ENCODE peak calls at places on chromosomes 7 and 10, in ten cellular contexts. One of them, this sample, is unnamed.

GRCh38 chr10:50152792-50153272 is 85.1 kb downstream of the WASHC2A start:
- DNase-seq in AG04450: no peak
- DNase-seq in astrocyte of the spinal cord: no peak
- DNase-seq in cardiac muscle cell: no peak
- DNase-seq in astrocyte: no peak
- DNase-seq in body of pancreas: peak
- DNase-seq in H1: peak
- DNase-seq in skeletal muscle cell: no peak
- DNase-seq in psoas muscle: peak
- DNase-seq in CD4-positive, alpha-beta memory T cell: no peak
- DNase-seq in this sample: no peak

GRCh38 chr10:23120001-23120934 is 24.9 kb downstream of the MSRB2 start:
- DNase-seq in AG04450: no peak
- DNase-seq in astrocyte of the spinal cord: no peak
- DNase-seq in cardiac muscle cell: no peak
- DNase-seq in astrocyte: no peak
- DNase-seq in body of pancreas: no peak
- DNase-seq in H1: no peak
- DNase-seq in skeletal muscle cell: no peak
- DNase-seq in psoas muscle: no peak
- DNase-seq in CD4-positive, alpha-beta memory T cell: no peak
- DNase-seq in this sample: peak

GRCh38 chr7:30028749-30029635 is 780 bp downstream of the PLEKHA8 start:
- DNase-seq in AG04450: no peak
- DNase-seq in astrocyte of the spinal cord: peak
- DNase-seq in cardiac muscle cell: peak
- DNase-seq in astrocyte: peak
- DNase-seq in body of pancreas: peak
- DNase-seq in H1: no peak
- DNase-seq in skeletal muscle cell: no peak
- DNase-seq in psoas muscle: peak
- DNase-seq in CD4-positive, alpha-beta memory T cell: peak
- DNase-seq in this sample: peak

GRCh38 chr10:60944159-60944909 is at the start of gene RHOBTB1:
- DNase-seq in AG04450: no peak
- DNase-seq in astrocyte of the spinal cord: peak
- DNase-seq in cardiac muscle cell: peak
- DNase-seq in astrocyte: peak
- DNase-seq in body of pancreas: peak
- DNase-seq in H1: no peak
- DNase-seq in skeletal muscle cell: no peak
- DNase-seq in psoas muscle: peak
- DNase-seq in CD4-positive, alpha-beta memory T cell: peak
- DNase-seq in this sample: peak

GRCh38 chr7:112010994-112011393 is 195.2 kb downstream of the DOCK4 start:
- DNase-seq in AG04450: no peak
- DNase-seq in astrocyte of the spinal cord: no peak
- DNase-seq in cardiac muscle cell: no peak
- DNase-seq in astrocyte: no peak
- DNase-seq in body of pancreas: no peak
- DNase-seq in H1: no peak
- DNase-seq in skeletal muscle cell: no peak
- DNase-seq in psoas muscle: no peak
- DNase-seq in CD4-positive, alpha-beta memory T cell: no peak
- DNase-seq in this sample: no peak

GRCh38 chr10:129057856-129058663 is 409.0 kb upstream of the MGMT start:
- DNase-seq in AG04450: no peak
- DNase-seq in astrocyte of the spinal cord: no peak
- DNase-seq in cardiac muscle cell: no peak
- DNase-seq in astrocyte: no peak
- DNase-seq in body of pancreas: no peak
- DNase-seq in H1: no peak
- DNase-seq in skeletal muscle cell: peak
- DNase-seq in psoas muscle: no peak
- DNase-seq in CD4-positive, alpha-beta memory T cell: peak
- DNase-seq in this sample: no peak

GRCh38 chr10:114538544-114538906 is 119.5 kb downstream of the ABLIM1 start:
- DNase-seq in AG04450: no peak
- DNase-seq in astrocyte of the spinal cord: no peak
- DNase-seq in cardiac muscle cell: no peak
- DNase-seq in astrocyte: no peak
- DNase-seq in body of pancreas: no peak
- DNase-seq in H1: no peak
- DNase-seq in skeletal muscle cell: no peak
- DNase-seq in psoas muscle: no peak
- DNase-seq in CD4-positive, alpha-beta memory T cell: peak
- DNase-seq in this sample: no peak

GRCh38 chr10:18666810-18667209 is 7.6 kb downstream of the ARL5B start:
- DNase-seq in AG04450: no peak
- DNase-seq in astrocyte of the spinal cord: peak
- DNase-seq in cardiac muscle cell: peak
- DNase-seq in astrocyte: peak
- DNase-seq in body of pancreas: no peak
- DNase-seq in H1: no peak
- DNase-seq in skeletal muscle cell: peak
- DNase-seq in psoas muscle: no peak
- DNase-seq in CD4-positive, alpha-beta memory T cell: no peak
- DNase-seq in this sample: no peak

GRCh38 chr7:22550514-22551010 is 50.6 kb upstream of the STEAP1B start:
- DNase-seq in AG04450: no peak
- DNase-seq in astrocyte of the spinal cord: no peak
- DNase-seq in cardiac muscle cell: no peak
- DNase-seq in astrocyte: no peak
- DNase-seq in body of pancreas: no peak
- DNase-seq in H1: no peak
- DNase-seq in skeletal muscle cell: no peak
- DNase-seq in psoas muscle: no peak
- DNase-seq in CD4-positive, alpha-beta memory T cell: no peak
- DNase-seq in this sample: no peak

GRCh38 chr7:22551768-22552513 is 52.0 kb upstream of the STEAP1B start:
- DNase-seq in AG04450: no peak
- DNase-seq in astrocyte of the spinal cord: no peak
- DNase-seq in cardiac muscle cell: no peak
- DNase-seq in astrocyte: no peak
- DNase-seq in body of pancreas: no peak
- DNase-seq in H1: no peak
- DNase-seq in skeletal muscle cell: no peak
- DNase-seq in psoas muscle: no peak
- DNase-seq in CD4-positive, alpha-beta memory T cell: no peak
- DNase-seq in this sample: no peak

GRCh38 chr7:22548313-22548712 is 48.3 kb upstream of the STEAP1B start:
- DNase-seq in AG04450: no peak
- DNase-seq in astrocyte of the spinal cord: no peak
- DNase-seq in cardiac muscle cell: no peak
- DNase-seq in astrocyte: no peak
- DNase-seq in body of pancreas: no peak
- DNase-seq in H1: no peak
- DNase-seq in skeletal muscle cell: no peak
- DNase-seq in psoas muscle: no peak
- DNase-seq in CD4-positive, alpha-beta memory T cell: no peak
- DNase-seq in this sample: no peak

GRCh38 chr7:22549051-22549450 is 49.1 kb upstream of the STEAP1B start:
- DNase-seq in AG04450: no peak
- DNase-seq in astrocyte of the spinal cord: no peak
- DNase-seq in cardiac muscle cell: no peak
- DNase-seq in astrocyte: no peak
- DNase-seq in body of pancreas: no peak
- DNase-seq in H1: no peak
- DNase-seq in skeletal muscle cell: no peak
- DNase-seq in psoas muscle: no peak
- DNase-seq in CD4-positive, alpha-beta memory T cell: no peak
- DNase-seq in this sample: no peak

DNA sequence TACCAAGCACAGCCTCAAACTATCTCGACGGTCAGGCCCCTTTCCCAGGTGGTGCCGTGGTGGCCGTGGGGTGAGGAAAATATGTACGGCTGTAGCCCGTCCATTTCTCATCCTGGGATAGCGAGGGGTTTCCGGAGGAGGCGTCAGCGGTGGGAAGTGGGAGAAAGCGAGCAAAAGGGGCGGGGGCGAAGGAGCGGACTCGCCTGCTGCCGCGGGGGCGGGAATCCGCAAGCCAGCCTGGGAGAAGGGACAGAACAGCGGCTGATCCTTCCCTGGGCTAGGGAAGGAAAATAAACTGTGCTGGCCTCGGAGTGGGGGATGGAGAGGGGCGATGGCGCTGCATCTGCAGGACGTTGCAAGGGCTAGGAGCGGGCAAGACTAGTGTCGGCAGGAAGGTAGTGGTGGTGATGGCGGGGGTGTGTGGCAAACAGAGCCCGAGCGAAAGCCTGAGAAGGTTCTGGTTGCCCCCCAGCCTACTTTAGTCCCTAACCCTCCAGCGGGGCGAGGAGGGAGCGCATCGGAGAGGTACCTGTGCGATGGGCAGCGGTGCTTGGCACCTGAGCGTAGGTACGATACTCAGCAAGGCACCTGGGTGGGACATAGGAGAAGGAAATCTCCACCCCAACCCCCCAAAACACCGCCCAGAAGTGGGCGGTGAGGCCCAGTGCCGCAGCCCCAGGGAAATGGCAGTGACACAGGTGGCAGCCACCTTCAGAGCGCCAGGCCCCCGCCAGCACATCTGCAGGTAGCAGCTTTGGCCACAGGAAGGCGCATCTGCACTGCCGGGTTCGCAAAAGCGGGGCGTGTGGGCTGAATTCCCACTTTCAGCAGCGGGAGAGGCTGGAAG is 49.9 kb upstream of the STEAP1B start:
- DNase-seq in AG04450: no peak
- DNase-seq in astrocyte of the spinal cord: peak
- DNase-seq in cardiac muscle cell: peak
- DNase-seq in astrocyte: no peak
- DNase-seq in body of pancreas: peak
- DNase-seq in H1: peak
- DNase-seq in skeletal muscle cell: no peak
- DNase-seq in psoas muscle: no peak
- DNase-seq in CD4-positive, alpha-beta memory T cell: peak
- DNase-seq in this sample: peak
- H3K4me3 ChIP-seq in AG04450: peak
- H3K4me3 ChIP-seq in astrocyte of the spinal cord: peak
- H3K4me3 ChIP-seq in cardiac muscle cell: peak
- H3K4me3 ChIP-seq in astrocyte: peak
- H3K4me3 ChIP-seq in body of pancreas: no peak
- H3K4me3 ChIP-seq in H1: peak
- H3K4me3 ChIP-seq in skeletal muscle cell: peak
- H3K4me3 ChIP-seq in psoas muscle: peak
- H3K4me3 ChIP-seq in CD4-positive, alpha-beta memory T cell: no peak
- H3K4me3 ChIP-seq in this sample: peak

DNA sequence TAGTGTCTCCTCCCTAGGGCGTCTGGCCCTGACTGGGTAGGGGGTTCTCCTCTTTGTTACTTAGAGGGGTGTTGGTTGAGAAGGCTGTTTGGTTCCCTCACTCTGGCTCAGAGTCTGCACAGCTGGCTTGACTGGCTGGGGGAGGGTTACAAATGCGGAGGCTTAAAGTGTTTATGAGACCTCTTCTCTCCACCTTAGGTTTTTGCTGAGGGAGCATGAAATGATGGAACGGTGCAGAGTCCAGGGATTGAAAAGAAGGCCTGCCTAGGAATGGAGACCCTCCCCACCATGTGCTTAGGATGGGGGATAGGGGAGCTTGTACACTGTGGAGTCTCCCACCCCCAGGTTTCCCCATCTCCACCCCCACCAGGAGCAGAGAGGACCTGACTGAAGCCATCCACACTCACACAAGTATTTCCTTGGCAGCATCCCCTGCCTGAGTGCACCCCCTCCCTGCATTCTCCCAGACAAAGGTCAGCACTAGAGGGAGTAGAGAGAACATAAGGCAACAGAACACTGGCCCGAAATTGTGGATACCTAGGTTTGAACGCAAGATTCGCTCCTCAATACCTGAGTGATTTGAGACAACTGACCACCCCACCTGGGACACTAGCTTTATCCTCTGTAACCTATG is 1.7 kb upstream of the LDB1 start:
- DNase-seq in AG04450: peak
- DNase-seq in astrocyte of the spinal cord: peak
- DNase-seq in cardiac muscle cell: peak
- DNase-seq in astrocyte: no peak
- DNase-seq in body of pancreas: no peak
- DNase-seq in H1: no peak
- DNase-seq in skeletal muscle cell: no peak
- DNase-seq in psoas muscle: no peak
- DNase-seq in CD4-positive, alpha-beta memory T cell: no peak
- DNase-seq in this sample: peak
- H3K4me3 ChIP-seq in AG04450: peak
- H3K4me3 ChIP-seq in astrocyte of the spinal cord: no peak
- H3K4me3 ChIP-seq in cardiac muscle cell: peak
- H3K4me3 ChIP-seq in astrocyte: no peak
- H3K4me3 ChIP-seq in body of pancreas: no peak
- H3K4me3 ChIP-seq in H1: peak
- H3K4me3 ChIP-seq in skeletal muscle cell: peak
- H3K4me3 ChIP-seq in psoas muscle: peak
- H3K4me3 ChIP-seq in CD4-positive, alpha-beta memory T cell: no peak
- H3K4me3 ChIP-seq in this sample: no peak

GRCh38 chr7:102429141-102429904 is 4.1 kb upstream of the ORAI2 start:
- DNase-seq in AG04450: no peak
- DNase-seq in astrocyte of the spinal cord: no peak
- DNase-seq in cardiac muscle cell: no peak
- DNase-seq in astrocyte: no peak
- DNase-seq in body of pancreas: no peak
- DNase-seq in H1: no peak
- DNase-seq in skeletal muscle cell: no peak
- DNase-seq in psoas muscle: no peak
- DNase-seq in CD4-positive, alpha-beta memory T cell: no peak
- DNase-seq in this sample: no peak

GRCh38 chr7:102425639-102426267 is 7.6 kb upstream of the ORAI2 start:
- DNase-seq in AG04450: no peak
- DNase-seq in astrocyte of the spinal cord: no peak
- DNase-seq in cardiac muscle cell: no peak
- DNase-seq in astrocyte: no peak
- DNase-seq in body of pancreas: no peak
- DNase-seq in H1: no peak
- DNase-seq in skeletal muscle cell: no peak
- DNase-seq in psoas muscle: peak
- DNase-seq in CD4-positive, alpha-beta memory T cell: peak
- DNase-seq in this sample: no peak

GRCh38 chr7:102424787-102425218 is 8.6 kb upstream of the ORAI2 start:
- DNase-seq in AG04450: no peak
- DNase-seq in astrocyte of the spinal cord: no peak
- DNase-seq in cardiac muscle cell: no peak
- DNase-seq in astrocyte: no peak
- DNase-seq in body of pancreas: no peak
- DNase-seq in H1: no peak
- DNase-seq in skeletal muscle cell: no peak
- DNase-seq in psoas muscle: no peak
- DNase-seq in CD4-positive, alpha-beta memory T cell: no peak
- DNase-seq in this sample: no peak

GRCh38 chr7:102424129-102424551 is 9.2 kb upstream of the ORAI2 start:
- DNase-seq in AG04450: no peak
- DNase-seq in astrocyte of the spinal cord: no peak
- DNase-seq in cardiac muscle cell: no peak
- DNase-seq in astrocyte: no peak
- DNase-seq in body of pancreas: no peak
- DNase-seq in H1: no peak
- DNase-seq in skeletal muscle cell: no peak
- DNase-seq in psoas muscle: no peak
- DNase-seq in CD4-positive, alpha-beta memory T cell: no peak
- DNase-seq in this sample: no peak

DNA sequence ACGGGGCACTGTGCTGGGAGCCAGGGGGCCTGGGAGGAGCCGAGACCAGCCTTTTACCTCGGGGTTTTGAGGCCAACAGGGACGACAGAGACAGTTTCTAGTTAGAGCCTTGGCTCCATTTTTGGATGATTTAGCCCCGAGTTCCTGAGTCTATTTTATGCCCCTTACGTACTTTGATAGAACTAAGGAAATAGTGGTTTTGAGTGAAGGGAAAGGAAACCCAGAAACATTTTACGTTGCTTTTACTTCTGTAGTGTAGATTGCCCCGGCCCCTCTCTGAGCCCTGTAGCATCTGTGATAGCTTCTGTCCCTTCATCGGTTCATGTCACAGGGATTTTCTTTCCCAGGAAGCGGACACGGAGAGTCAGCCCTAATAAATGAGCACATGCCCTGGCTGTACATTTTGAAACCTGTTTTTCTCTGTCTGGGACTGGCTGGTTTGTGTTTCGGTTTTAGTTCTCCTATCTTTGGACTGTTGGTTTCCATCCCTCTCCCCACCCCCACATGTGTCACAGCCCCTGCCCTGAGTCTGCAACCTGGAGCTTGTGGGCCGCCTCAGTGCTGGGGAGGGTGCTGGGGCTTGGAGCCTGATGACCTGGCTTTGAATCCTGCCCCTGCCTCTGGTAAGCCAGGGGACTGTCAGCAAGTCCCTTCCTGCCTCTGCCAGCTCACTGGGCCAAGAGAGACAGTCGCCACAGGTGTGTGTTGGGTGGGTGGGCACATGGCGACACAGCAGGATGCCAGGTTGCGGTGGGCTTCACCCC is 6.9 kb upstream of the ORAI2 start:
- DNase-seq in AG04450: no peak
- DNase-seq in astrocyte of the spinal cord: no peak
- DNase-seq in cardiac muscle cell: no peak
- DNase-seq in astrocyte: no peak
- DNase-seq in body of pancreas: no peak
- DNase-seq in H1: no peak
- DNase-seq in skeletal muscle cell: no peak
- DNase-seq in psoas muscle: no peak
- DNase-seq in CD4-positive, alpha-beta memory T cell: peak
- DNase-seq in this sample: no peak
- H3K4me3 ChIP-seq in AG04450: no peak
- H3K4me3 ChIP-seq in astrocyte of the spinal cord: no peak
- H3K4me3 ChIP-seq in cardiac muscle cell: no peak
- H3K4me3 ChIP-seq in astrocyte: no peak
- H3K4me3 ChIP-seq in body of pancreas: no peak
- H3K4me3 ChIP-seq in H1: no peak
- H3K4me3 ChIP-seq in skeletal muscle cell: no peak
- H3K4me3 ChIP-seq in psoas muscle: no peak
- H3K4me3 ChIP-seq in CD4-positive, alpha-beta memory T cell: peak
- H3K4me3 ChIP-seq in this sample: no peak

GRCh38 chr7:149289262-149289661 is 27.3 kb downstream of the ZNF783 start:
- DNase-seq in AG04450: no peak
- DNase-seq in astrocyte of the spinal cord: no peak
- DNase-seq in cardiac muscle cell: no peak
- DNase-seq in astrocyte: no peak
- DNase-seq in body of pancreas: no peak
- DNase-seq in H1: no peak
- DNase-seq in skeletal muscle cell: no peak
- DNase-seq in psoas muscle: no peak
- DNase-seq in CD4-positive, alpha-beta memory T cell: no peak
- DNase-seq in this sample: peak

GRCh38 chr7:149285581-149285975 is 23.6 kb downstream of the ZNF783 start:
- DNase-seq in AG04450: no peak
- DNase-seq in astrocyte of the spinal cord: peak
- DNase-seq in cardiac muscle cell: peak
- DNase-seq in astrocyte: peak
- DNase-seq in body of pancreas: no peak
- DNase-seq in H1: no peak
- DNase-seq in skeletal muscle cell: no peak
- DNase-seq in psoas muscle: no peak
- DNase-seq in CD4-positive, alpha-beta memory T cell: no peak
- DNase-seq in this sample: peak

GRCh38 chr7:149286811-149287400 is 24.9 kb downstream of the ZNF783 start:
- DNase-seq in AG04450: no peak
- DNase-seq in astrocyte of the spinal cord: no peak
- DNase-seq in cardiac muscle cell: no peak
- DNase-seq in astrocyte: no peak
- DNase-seq in body of pancreas: peak
- DNase-seq in H1: no peak
- DNase-seq in skeletal muscle cell: no peak
- DNase-seq in psoas muscle: no peak
- DNase-seq in CD4-positive, alpha-beta memory T cell: no peak
- DNase-seq in this sample: peak

GRCh38 chr7:149289856-149290255 is 27.9 kb downstream of the ZNF783 start:
- DNase-seq in AG04450: no peak
- DNase-seq in astrocyte of the spinal cord: no peak
- DNase-seq in cardiac muscle cell: no peak
- DNase-seq in astrocyte: no peak
- DNase-seq in body of pancreas: no peak
- DNase-seq in H1: no peak
- DNase-seq in skeletal muscle cell: no peak
- DNase-seq in psoas muscle: no peak
- DNase-seq in CD4-positive, alpha-beta memory T cell: no peak
- DNase-seq in this sample: peak

GRCh38 chr7:149287622-149288021 is 25.6 kb downstream of the ZNF783 start:
- DNase-seq in AG04450: no peak
- DNase-seq in astrocyte of the spinal cord: no peak
- DNase-seq in cardiac muscle cell: no peak
- DNase-seq in astrocyte: no peak
- DNase-seq in body of pancreas: no peak
- DNase-seq in H1: no peak
- DNase-seq in skeletal muscle cell: no peak
- DNase-seq in psoas muscle: no peak
- DNase-seq in CD4-positive, alpha-beta memory T cell: no peak
- DNase-seq in this sample: peak
- H3K4me3 ChIP-seq in AG04450: no peak
- H3K4me3 ChIP-seq in astrocyte of the spinal cord: no peak
- H3K4me3 ChIP-seq in cardiac muscle cell: no peak
- H3K4me3 ChIP-seq in astrocyte: no peak
- H3K4me3 ChIP-seq in body of pancreas: no peak
- H3K4me3 ChIP-seq in H1: no peak
- H3K4me3 ChIP-seq in skeletal muscle cell: no peak
- H3K4me3 ChIP-seq in psoas muscle: no peak
- H3K4me3 ChIP-seq in CD4-positive, alpha-beta memory T cell: no peak
- H3K4me3 ChIP-seq in this sample: no peak

This sample was measured in osteoblast.